ENCODE peak calls at places on chromosomes 1 and 21, in seven cellular contexts. L is central memory CD4-positive, alpha-beta T cell; D is NCI-H2029; X is NCI-H748 treated with DMSO at 0.1 percent for 48 hours; A is neural crest cell; C is GOT3; Z is A549. K is an unnamed sample.

GRCh38 chr1:229621663-229622062 is 4.3 kb downstream of the TAF5L start:
- DNase-seq in A (no peak), C (no peak), X (no peak), Z (no peak), D (no peak), L (no peak), K (no peak)

GRCh38 chr1:205229399-205229861 is 1.7 kb downstream of the TMCC2 start:
- DNase-seq in C (no peak), A (no peak), L (peak), X (peak), Z (peak), D (peak), K (peak)

GRCh38 chr1:27603320-27603961 is 503 bp downstream of the AHDC1 start:
- DNase-seq in Z (peak), D (peak), A (no peak), C (no peak), X (peak), L (no peak), K (peak)

GRCh38 chr1:22949807-22950462 is 22.7 kb downstream of the LACTBL1 start:
- DNase-seq in A (no peak), Z (no peak), X (no peak), C (no peak), D (peak), L (no peak), K (no peak)

GRCh38 chr1:10833630-10834557 is 37.4 kb upstream of the CASZ1 start:
- DNase-seq in D (no peak), C (no peak), X (no peak), Z (peak), L (no peak), A (no peak), K (no peak)

GRCh38 chr1:27598902-27599528 is 4.9 kb downstream of the AHDC1 start:
- DNase-seq in L (no peak), C (no peak), A (no peak), Z (no peak), D (no peak), X (no peak), K (peak)

GRCh38 chr1:209230319-209230718 is 353.2 kb upstream of the CAMK1G start:
- DNase-seq in Z (no peak), A (no peak), C (no peak), L (no peak), D (no peak), X (no peak), K (no peak)

GRCh38 chr1:225941949-225942222 is 866 bp upstream of the LEFTY2 start:
- DNase-seq in C (no peak), X (no peak), D (no peak), L (no peak), A (no peak), Z (no peak), K (no peak)

GRCh38 chr1:221509575-221510360 is 232.1 kb downstream of the DUSP10 start:
- DNase-seq in L (no peak), C (no peak), Z (no peak), A (no peak), X (no peak), D (no peak), K (no peak)

GRCh38 chr21:45801129-45801735 is 157.7 kb downstream of the PCBP3 start:
- DNase-seq in A (no peak), Z (no peak), X (no peak), C (no peak), D (no peak), L (no peak), K (no peak)

GRCh38 chr1:48831579-48831978 is 54.9 kb upstream of the BEND5 start:
- DNase-seq in A (no peak), C (no peak), Z (no peak), X (no peak), D (peak), L (no peak), K (no peak)

GRCh38 chr1:74674278-74675048 is 871 bp upstream of the ERICH3 start:
- DNase-seq in Z (no peak), A (no peak), L (no peak), X (no peak), C (no peak), D (no peak), K (no peak)